ENCODE peak calls at places on chromosomes 11 and 22, in ten cellular contexts. R, F, S, Y, J, Z, D, C, E and I are unnamed samples.

GRCh38 chr11:62546937-62547625 is 475 bp upstream of the AHNAK start:
- DNase-seq in S (peak; percentile 84), C (no peak), Z (no peak), Y (peak; percentile 37), E (no peak), J (no peak), R (no peak), F (no peak), D (peak; percentile 56), I (no peak)

GRCh38 chr22:38982008-38982927 is at the start of gene APOBEC3B:
- DNase-seq in S (peak; percentile 95), Y (peak; percentile 97), Z (peak; percentile 11), E (peak; percentile 8), D (peak; percentile 99), R (peak; percentile 80), C (peak; percentile 69), F (peak; percentile 44), J (no peak), I (peak; percentile 97)

GRCh38 chr22:22156716-22157499 is 87.7 kb upstream of the VPREB1 start:
- DNase-seq in R (peak; percentile 54), Z (peak; percentile 12), J (peak; percentile 76), S (no peak), E (peak; percentile 76), C (peak; percentile 71), F (peak; percentile 24), D (peak; percentile 83), Y (peak; percentile 78), I (peak; percentile 84)

GRCh38 chr11:14082338-14082737 is 119.8 kb downstream of the SPON1 start:
- DNase-seq in J (no peak), Y (peak; percentile 32), R (no peak), F (no peak), S (no peak), E (no peak), C (no peak), D (peak; percentile 19), Z (no peak), I (no peak)

GRCh38 chr11:34680206-34680605 is 59.3 kb downstream of the EHF start:
- DNase-seq in F (no peak), Y (no peak), Z (no peak), D (peak; percentile 87), C (no peak), E (no peak), S (no peak), J (no peak), R (no peak), I (no peak)

GRCh38 chr11:116736763-116737162 is 36.0 kb downstream of the BUD13 start:
- DNase-seq in R (no peak), Z (no peak), J (no peak), Y (peak; percentile 4), S (no peak), F (no peak), D (peak; percentile 7), E (no peak), C (no peak), I (no peak)

GRCh38 chr11:79393362-79394043 is 47.3 kb downstream of the TENM4 start:
- DNase-seq in J (no peak), F (no peak), Y (no peak), D (peak; percentile 30), C (no peak), S (no peak), E (no peak), R (no peak), Z (no peak), I (no peak)

GRCh38 chr11:3218483-3219280 is at the start of gene MRGPRG:
- DNase-seq in Y (no peak), J (no peak), R (no peak), E (no peak), C (no peak), D (no peak), S (peak; percentile 58), F (no peak), Z (no peak), I (no peak)

GRCh38 chr11:113974741-113975470 is at the start of gene HTR3A:
- DNase-seq in Y (peak; percentile 53), E (peak; percentile 95), C (no peak), S (peak; percentile 93), F (no peak), J (no peak), D (peak; percentile 82), Z (no peak), R (peak; percentile 77), I (no peak)

GRCh38 chr22:27879923-27880322 is 39.1 kb downstream of the PITPNB start:
- DNase-seq in C (no peak), D (peak; percentile 44), R (no peak), J (no peak), S (no peak), F (no peak), Y (peak; percentile 61), Z (no peak), E (no peak), I (peak; percentile 70)

GRCh38 chr11:576791-577610 is 731 bp downstream of the PHRF1 start:
- DNase-seq in F (no peak), Z (no peak), Y (no peak), J (no peak), D (peak; percentile 10), E (no peak), S (peak; percentile 85), C (no peak), R (no peak), I (no peak)

GRCh38 chr11:19433367-19433766 is 192.6 kb upstream of the E2F8 start:
- DNase-seq in Z (no peak), R (no peak), C (no peak), J (no peak), F (no peak), D (no peak), E (no peak), S (no peak), Y (no peak), I (no peak)

GRCh38 chr22:46367707-46368191 is 32.2 kb downstream of the TRMU start:
- DNase-seq in C (peak; percentile 83), Z (peak; percentile 42), Y (peak; percentile 62), E (peak; percentile 62), F (peak; percentile 45), S (peak; percentile 86), R (peak; percentile 82), J (peak; percentile 44), D (peak; percentile 63), I (peak; percentile 80)